ENCODE peak calls at places on chromosomes 5 and 9, in six cellular contexts. One of them, this sample, is unnamed.

GRCh38 chr5:14268236-14268701 is 125.1 kb downstream of the TRIO start:
- DNase-seq in colonic mucosa: no peak
- DNase-seq in lung: no peak
- DNase-seq in adrenal gland: peak
- DNase-seq in choroid plexus epithelial cell: peak
- DNase-seq in cardiac fibroblast: peak
- DNase-seq in this sample: peak

GRCh38 chr5:33690736-33691135 is 201.1 kb downstream of the ADAMTS12 start:
- DNase-seq in lung: no peak
- DNase-seq in colonic mucosa: no peak
- DNase-seq in choroid plexus epithelial cell: peak
- DNase-seq in cardiac fibroblast: peak
- DNase-seq in adrenal gland: no peak
- DNase-seq in this sample: peak

GRCh38 chr9:89605181-89606048 is 603 bp downstream of the GADD45G start:
- DNase-seq in choroid plexus epithelial cell: peak
- DNase-seq in colonic mucosa: peak
- DNase-seq in adrenal gland: peak
- DNase-seq in cardiac fibroblast: peak
- DNase-seq in lung: peak
- DNase-seq in this sample: peak

GRCh38 chr9:132739705-132740310 is 69.5 kb downstream of the GTF3C4 start:
- DNase-seq in lung: no peak
- DNase-seq in adrenal gland: no peak
- DNase-seq in cardiac fibroblast: no peak
- DNase-seq in choroid plexus epithelial cell: no peak
- DNase-seq in colonic mucosa: peak
- DNase-seq in this sample: no peak

GRCh38 chr9:12784461-12785250 is 9.8 kb downstream of the LURAP1L start:
- DNase-seq in lung: peak
- DNase-seq in colonic mucosa: peak
- DNase-seq in choroid plexus epithelial cell: peak
- DNase-seq in cardiac fibroblast: peak
- DNase-seq in adrenal gland: peak
- DNase-seq in this sample: peak

GRCh38 chr5:149580808-149581191 is 498 bp upstream of the ARHGEF37 start:
- DNase-seq in colonic mucosa: no peak
- DNase-seq in cardiac fibroblast: no peak
- DNase-seq in adrenal gland: no peak
- DNase-seq in lung: no peak
- DNase-seq in choroid plexus epithelial cell: no peak
- DNase-seq in this sample: no peak

GRCh38 chr9:8365029-8365428 is 565.5 kb upstream of the DMAC1 start:
- DNase-seq in choroid plexus epithelial cell: peak
- DNase-seq in lung: no peak
- DNase-seq in cardiac fibroblast: peak
- DNase-seq in colonic mucosa: no peak
- DNase-seq in adrenal gland: no peak
- DNase-seq in this sample: peak

GRCh38 chr9:133581553-133582343 is 27.4 kb downstream of the FAM163B start:
- DNase-seq in cardiac fibroblast: peak
- DNase-seq in adrenal gland: no peak
- DNase-seq in lung: no peak
- DNase-seq in choroid plexus epithelial cell: peak
- DNase-seq in colonic mucosa: no peak
- DNase-seq in this sample: peak

GRCh38 chr9:101912698-101913097 is 174.3 kb upstream of the GRIN3A start:
- DNase-seq in lung: no peak
- DNase-seq in choroid plexus epithelial cell: no peak
- DNase-seq in colonic mucosa: no peak
- DNase-seq in cardiac fibroblast: no peak
- DNase-seq in adrenal gland: no peak
- DNase-seq in this sample: no peak

GRCh38 chr5:14667770-14668169 is 3.3 kb downstream of the OTULIN start:
- DNase-seq in adrenal gland: no peak
- DNase-seq in lung: no peak
- DNase-seq in cardiac fibroblast: no peak
- DNase-seq in choroid plexus epithelial cell: no peak
- DNase-seq in colonic mucosa: no peak
- DNase-seq in this sample: no peak

GRCh38 chr9:133423216-133423615 is 1.0 kb downstream of the ADAMTS13 start:
- DNase-seq in choroid plexus epithelial cell: peak
- DNase-seq in lung: no peak
- DNase-seq in cardiac fibroblast: peak
- DNase-seq in adrenal gland: no peak
- DNase-seq in colonic mucosa: no peak
- DNase-seq in this sample: no peak

GRCh38 chr9:12554636-12555035 is 138.5 kb upstream of the TYRP1 start:
- DNase-seq in colonic mucosa: no peak
- DNase-seq in cardiac fibroblast: peak
- DNase-seq in choroid plexus epithelial cell: peak
- DNase-seq in lung: no peak
- DNase-seq in adrenal gland: no peak
- DNase-seq in this sample: peak

GRCh38 chr5:15183520-15183919 is 311.9 kb upstream of the ANKH start:
- DNase-seq in colonic mucosa: no peak
- DNase-seq in choroid plexus epithelial cell: peak
- DNase-seq in adrenal gland: no peak
- DNase-seq in cardiac fibroblast: peak
- DNase-seq in lung: no peak
- DNase-seq in this sample: peak

GRCh38 chr9:101484046-101484445 is 48.5 kb upstream of the ALDOB start:
- DNase-seq in adrenal gland: no peak
- DNase-seq in choroid plexus epithelial cell: no peak
- DNase-seq in cardiac fibroblast: no peak
- DNase-seq in lung: no peak
- DNase-seq in colonic mucosa: no peak
- DNase-seq in this sample: no peak

GRCh38 chr5:65100846-65101678 is 332.3 kb downstream of the CWC27 start:
- DNase-seq in choroid plexus epithelial cell: peak
- DNase-seq in cardiac fibroblast: peak
- DNase-seq in lung: peak
- DNase-seq in colonic mucosa: peak
- DNase-seq in adrenal gland: peak
- DNase-seq in this sample: peak

GRCh38 chr9:133306242-133307194 is 29.5 kb downstream of the SURF6 start:
- DNase-seq in cardiac fibroblast: no peak
- DNase-seq in colonic mucosa: no peak
- DNase-seq in choroid plexus epithelial cell: peak
- DNase-seq in adrenal gland: no peak
- DNase-seq in lung: no peak
- DNase-seq in this sample: no peak

GRCh38 chr5:138230981-138231589 is 18.0 kb upstream of the CDC23 start:
- DNase-seq in choroid plexus epithelial cell: peak
- DNase-seq in lung: no peak
- DNase-seq in colonic mucosa: no peak
- DNase-seq in cardiac fibroblast: peak
- DNase-seq in adrenal gland: no peak
- DNase-seq in this sample: peak

GRCh38 chr5:36788365-36788764 is 88.2 kb upstream of the NIPBL start:
- DNase-seq in adrenal gland: no peak
- DNase-seq in choroid plexus epithelial cell: no peak
- DNase-seq in lung: no peak
- DNase-seq in cardiac fibroblast: no peak
- DNase-seq in colonic mucosa: no peak
- DNase-seq in this sample: no peak

GRCh38 chr5:175687231-175687701 is 29.4 kb downstream of the HRH2 start:
- DNase-seq in choroid plexus epithelial cell: no peak
- DNase-seq in cardiac fibroblast: peak
- DNase-seq in adrenal gland: no peak
- DNase-seq in colonic mucosa: no peak
- DNase-seq in lung: no peak
- DNase-seq in this sample: no peak

GRCh38 chr9:98536542-98537173 is 172.1 kb downstream of the GABBR2 start:
- DNase-seq in cardiac fibroblast: no peak
- DNase-seq in adrenal gland: no peak
- DNase-seq in colonic mucosa: no peak
- DNase-seq in lung: peak
- DNase-seq in choroid plexus epithelial cell: peak
- DNase-seq in this sample: no peak

GRCh38 chr9:98317134-98317857 is 61.8 kb upstream of the TBC1D2 start:
- DNase-seq in colonic mucosa: no peak
- DNase-seq in cardiac fibroblast: peak
- DNase-seq in choroid plexus epithelial cell: peak
- DNase-seq in lung: no peak
- DNase-seq in adrenal gland: no peak
- DNase-seq in this sample: no peak

GRCh38 chr5:11547730-11548129 is 356.5 kb downstream of the CTNND2 start:
- DNase-seq in lung: no peak
- DNase-seq in choroid plexus epithelial cell: no peak
- DNase-seq in cardiac fibroblast: no peak
- DNase-seq in colonic mucosa: no peak
- DNase-seq in adrenal gland: no peak
- DNase-seq in this sample: no peak

GRCh38 chr9:115913666-115914065 is 239.9 kb upstream of the PAPPA start:
- DNase-seq in colonic mucosa: no peak
- DNase-seq in lung: no peak
- DNase-seq in choroid plexus epithelial cell: peak
- DNase-seq in adrenal gland: no peak
- DNase-seq in cardiac fibroblast: peak
- DNase-seq in this sample: peak

GRCh38 chr5:95921501-95921900 is 40.1 kb downstream of the ELL2 start:
- DNase-seq in adrenal gland: no peak
- DNase-seq in colonic mucosa: no peak
- DNase-seq in cardiac fibroblast: no peak
- DNase-seq in choroid plexus epithelial cell: no peak
- DNase-seq in lung: no peak
- DNase-seq in this sample: no peak
- H3K4me3 ChIP-seq in adrenal gland: no peak
- H3K4me3 ChIP-seq in colonic mucosa: no peak
- H3K4me3 ChIP-seq in cardiac fibroblast: no peak
- H3K4me3 ChIP-seq in choroid plexus epithelial cell: no peak
- H3K4me3 ChIP-seq in lung: no peak
- H3K4me3 ChIP-seq in this sample: no peak

GRCh38 chr5:16934123-16934522 is 2.0 kb downstream of the MYO10 start:
- DNase-seq in cardiac fibroblast: peak
- DNase-seq in lung: peak
- DNase-seq in colonic mucosa: peak
- DNase-seq in adrenal gland: peak
- DNase-seq in choroid plexus epithelial cell: peak
- DNase-seq in this sample: peak
- TF ChIP-seq CTCF in cardiac fibroblast: peak
- TF ChIP-seq CTCF in lung: peak
- TF ChIP-seq CTCF in colonic mucosa: peak
- TF ChIP-seq CTCF in adrenal gland: peak
- TF ChIP-seq CTCF in choroid plexus epithelial cell: peak
- TF ChIP-seq CTCF in this sample: peak

GRCh38 chr5:161548472-161549094 is 2.1 kb upstream of the GABRB2 start:
- DNase-seq in cardiac fibroblast: no peak
- DNase-seq in lung: no peak
- DNase-seq in adrenal gland: peak
- DNase-seq in colonic mucosa: peak
- DNase-seq in choroid plexus epithelial cell: no peak
- DNase-seq in this sample: no peak

GRCh38 chr5:161546463-161547301 is at the start of gene GABRB2:
- DNase-seq in cardiac fibroblast: peak
- DNase-seq in choroid plexus epithelial cell: peak
- DNase-seq in lung: peak
- DNase-seq in adrenal gland: peak
- DNase-seq in colonic mucosa: peak
- DNase-seq in this sample: peak

GRCh38 chr5:161544350-161544765 is 2.2 kb downstream of the GABRB2 start:
- DNase-seq in adrenal gland: peak
- DNase-seq in cardiac fibroblast: peak
- DNase-seq in choroid plexus epithelial cell: peak
- DNase-seq in lung: no peak
- DNase-seq in colonic mucosa: peak
- DNase-seq in this sample: peak

GRCh38 chr5:161547573-161548471 is 1.3 kb upstream of the GABRB2 start:
- DNase-seq in colonic mucosa: peak
- DNase-seq in cardiac fibroblast: no peak
- DNase-seq in adrenal gland: no peak
- DNase-seq in choroid plexus epithelial cell: no peak
- DNase-seq in lung: no peak
- DNase-seq in this sample: no peak

DNA sequence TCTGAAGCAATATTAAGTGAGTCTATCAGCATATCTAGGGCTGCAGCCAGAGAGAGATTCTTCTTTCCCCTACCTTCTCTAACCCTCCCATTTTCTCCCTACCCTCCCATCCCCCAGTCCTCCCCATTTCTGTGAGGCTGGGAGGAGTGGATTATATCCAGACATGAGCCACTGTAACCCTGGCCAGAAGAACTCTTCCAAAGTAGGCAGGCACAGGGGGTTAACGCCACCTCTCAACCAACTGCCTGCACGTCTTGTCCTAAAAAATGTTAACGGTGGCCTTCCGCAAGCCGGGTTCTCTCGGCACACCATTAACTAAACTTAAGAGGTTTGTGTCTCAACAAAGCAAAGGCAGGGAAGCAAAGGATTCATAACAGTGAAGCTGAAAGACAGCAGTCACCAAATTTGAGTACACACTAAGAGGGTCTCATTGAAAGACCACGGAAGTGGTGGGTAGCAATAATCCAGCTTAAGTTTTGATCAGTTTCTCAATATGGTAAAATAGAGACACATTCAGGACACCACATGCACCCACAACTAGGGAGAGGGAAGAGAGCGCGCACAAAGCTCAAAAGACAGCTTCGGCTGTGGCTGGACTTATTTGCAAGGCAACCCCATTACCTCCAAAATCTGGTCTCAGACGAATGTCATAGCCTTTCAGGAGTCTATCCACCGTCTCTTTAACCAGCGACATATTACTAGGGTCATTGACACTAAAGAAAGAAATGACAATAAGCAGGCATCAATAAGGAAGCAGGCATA is 643 bp downstream of the GABRB2 start:
- DNase-seq in adrenal gland: no peak
- DNase-seq in colonic mucosa: no peak
- DNase-seq in cardiac fibroblast: no peak
- DNase-seq in lung: no peak
- DNase-seq in choroid plexus epithelial cell: no peak
- DNase-seq in this sample: no peak
- H3K4me3 ChIP-seq in adrenal gland: no peak
- H3K4me3 ChIP-seq in colonic mucosa: peak
- H3K4me3 ChIP-seq in cardiac fibroblast: no peak
- H3K4me3 ChIP-seq in lung: no peak
- H3K4me3 ChIP-seq in choroid plexus epithelial cell: no peak
- H3K4me3 ChIP-seq in this sample: no peak

GRCh38 chr9:123107639-123108285 is 74.3 kb downstream of the GPR21 start:
- DNase-seq in choroid plexus epithelial cell: no peak
- DNase-seq in cardiac fibroblast: no peak
- DNase-seq in adrenal gland: no peak
- DNase-seq in lung: no peak
- DNase-seq in colonic mucosa: no peak
- DNase-seq in this sample: no peak
- TF ChIP-seq CTCF in choroid plexus epithelial cell: no peak
- TF ChIP-seq CTCF in cardiac fibroblast: no peak
- TF ChIP-seq CTCF in adrenal gland: no peak
- TF ChIP-seq CTCF in lung: no peak
- TF ChIP-seq CTCF in colonic mucosa: no peak
- TF ChIP-seq CTCF in this sample: no peak

GRCh38 chr5:168300377-168301182 is 9.1 kb downstream of the WWC1 start:
- DNase-seq in colonic mucosa: no peak
- DNase-seq in cardiac fibroblast: no peak
- DNase-seq in adrenal gland: no peak
- DNase-seq in lung: no peak
- DNase-seq in choroid plexus epithelial cell: no peak
- DNase-seq in this sample: no peak
- H3K4me3 ChIP-seq in colonic mucosa: no peak
- H3K4me3 ChIP-seq in cardiac fibroblast: no peak
- H3K4me3 ChIP-seq in adrenal gland: no peak
- H3K4me3 ChIP-seq in lung: no peak
- H3K4me3 ChIP-seq in choroid plexus epithelial cell: no peak
- H3K4me3 ChIP-seq in this sample: no peak

This sample was measured in fibroblast of pulmonary artery.